ENCODE peak calls at places on chromosomes 7 and 10, in six cellular contexts. M is HepG2, X is GM23338, A is hepatocyte, J is left cardiac atrium, C is heart left ventricle. B is an unnamed sample.
A peak's percentile ranks its signal among the peaks of the same experiment; 100 is the strongest.

GRCh38 chr10:104274762-104275721 is 6.1 kb downstream of the GSTO2 start:
- DNase-seq in J (peak; percentile 39), M (no peak), X (peak; percentile 84), A (peak; percentile 61), C (peak; percentile 65), B (peak; percentile 68)

GRCh38 chr7:159157714-159158113 is 13.0 kb upstream of the VIPR2 start:
- DNase-seq in M (no peak), C (no peak), A (no peak), J (no peak), X (no peak), B (no peak)

GRCh38 chr10:131282961-131283360 is 28.6 kb downstream of the TCERG1L start:
- DNase-seq in M (no peak), X (no peak), J (no peak), C (no peak), A (no peak), B (no peak)

GRCh38 chr10:65805993-65806392 is 1119.8 kb upstream of the LRRTM3 start:
- DNase-seq in X (no peak), A (peak; percentile 6), J (no peak), M (no peak), C (no peak), B (no peak)

GRCh38 chr7:28956608-28957063 is 1.5 kb downstream of the TRIL start:
- DNase-seq in M (peak; percentile 48), J (peak; percentile 70), A (peak; percentile 80), C (peak; percentile 82), X (peak; percentile 87), B (peak; percentile 52)

GRCh38 chr10:3886191-3886590 is 101.2 kb upstream of the KLF6 start:
- DNase-seq in J (peak; percentile 63), C (peak; percentile 81), X (peak; percentile 71), M (no peak), A (peak; percentile 67), B (peak; percentile 42)

GRCh38 chr10:11684717-11685645 is 57.2 kb upstream of the ECHDC3 start:
- DNase-seq in J (peak; percentile 79), C (peak; percentile 78), M (no peak), A (peak; percentile 78), X (no peak), B (peak; percentile 49)

GRCh38 chr10:74058658-74059057 is 60.7 kb downstream of the VCL start:
- DNase-seq in C (no peak), J (no peak), X (no peak), A (peak; percentile 59), M (peak; percentile 37), B (no peak)

GRCh38 chr7:112481833-112482669 is 1.3 kb downstream of the LSMEM1 start:
- DNase-seq in M (no peak), A (peak; percentile 48), J (peak; percentile 47), X (peak; percentile 46), C (no peak), B (no peak)

GRCh38 chr7:50953820-50954219 is 171.1 kb upstream of the GRB10 start:
- DNase-seq in A (no peak), M (peak; percentile 14), J (no peak), C (no peak), X (no peak), B (no peak)

GRCh38 chr10:75655791-75656451 is 224.5 kb downstream of the LRMDA start:
- DNase-seq in J (no peak), X (no peak), A (no peak), M (peak; percentile 70), C (no peak), B (no peak)

GRCh38 chr10:93471110-93471651 is 11.0 kb downstream of the MYOF start:
- DNase-seq in C (no peak), M (peak; percentile 59), X (no peak), J (no peak), A (peak; percentile 80), B (no peak)

B was measured in testis.